ENCODE peak calls at places on chromosomes 11 and 22, in five cellular contexts. One of them, this sample, is unnamed.

GRCh38 chr11:78022397-78023396 is at the start of gene KCTD14:
- DNase-seq in body of pancreas: peak
- DNase-seq in neural progenitor cell: peak
- DNase-seq in fibroblast of villous mesenchyme: no peak
- DNase-seq in SJSA1: peak
- DNase-seq in this sample: peak

GRCh38 chr11:114163830-114164401 is 104.4 kb downstream of the ZBTB16 start:
- DNase-seq in body of pancreas: no peak
- DNase-seq in neural progenitor cell: no peak
- DNase-seq in fibroblast of villous mesenchyme: peak
- DNase-seq in SJSA1: no peak
- DNase-seq in this sample: no peak

GRCh38 chr22:20549232-20549841 is 41.9 kb downstream of the MED15 start:
- DNase-seq in body of pancreas: no peak
- DNase-seq in neural progenitor cell: no peak
- DNase-seq in fibroblast of villous mesenchyme: peak
- DNase-seq in SJSA1: no peak
- DNase-seq in this sample: peak

GRCh38 chr22:28955817-28956216 is 72.4 kb downstream of the ZNRF3 start:
- DNase-seq in body of pancreas: no peak
- DNase-seq in neural progenitor cell: no peak
- DNase-seq in fibroblast of villous mesenchyme: peak
- DNase-seq in SJSA1: no peak
- DNase-seq in this sample: peak

GRCh38 chr11:5196731-5197130 is 3.8 kb downstream of the OR51V1 start:
- DNase-seq in body of pancreas: no peak
- DNase-seq in neural progenitor cell: no peak
- DNase-seq in fibroblast of villous mesenchyme: peak
- DNase-seq in SJSA1: no peak
- DNase-seq in this sample: no peak

GRCh38 chr11:128181090-128181485 is 406.3 kb downstream of the ETS1 start:
- DNase-seq in body of pancreas: no peak
- DNase-seq in neural progenitor cell: no peak
- DNase-seq in fibroblast of villous mesenchyme: peak
- DNase-seq in SJSA1: no peak
- DNase-seq in this sample: no peak

GRCh38 chr22:21042978-21043855 is 2.5 kb upstream of the LRRC74B start:
- DNase-seq in body of pancreas: no peak
- DNase-seq in neural progenitor cell: no peak
- DNase-seq in fibroblast of villous mesenchyme: no peak
- DNase-seq in SJSA1: no peak
- DNase-seq in this sample: peak

GRCh38 chr11:66495401-66495844 is 15.0 kb upstream of the BBS1 start:
- DNase-seq in body of pancreas: no peak
- DNase-seq in neural progenitor cell: no peak
- DNase-seq in fibroblast of villous mesenchyme: no peak
- DNase-seq in SJSA1: no peak
- DNase-seq in this sample: no peak

GRCh38 chr11:118448294-118448693 is 12.0 kb downstream of the KMT2A start:
- DNase-seq in body of pancreas: no peak
- DNase-seq in neural progenitor cell: no peak
- DNase-seq in fibroblast of villous mesenchyme: peak
- DNase-seq in SJSA1: no peak
- DNase-seq in this sample: no peak

GRCh38 chr11:2590951-2591754 is 108.6 kb downstream of the KCNQ1OT1 start:
- DNase-seq in body of pancreas: peak
- DNase-seq in neural progenitor cell: no peak
- DNase-seq in fibroblast of villous mesenchyme: no peak
- DNase-seq in SJSA1: no peak
- DNase-seq in this sample: no peak

GRCh38 chr22:38347944-38348750 is 30.9 kb upstream of the CSNK1E start:
- DNase-seq in body of pancreas: no peak
- DNase-seq in neural progenitor cell: no peak
- DNase-seq in fibroblast of villous mesenchyme: no peak
- DNase-seq in SJSA1: no peak
- DNase-seq in this sample: peak

DNA sequence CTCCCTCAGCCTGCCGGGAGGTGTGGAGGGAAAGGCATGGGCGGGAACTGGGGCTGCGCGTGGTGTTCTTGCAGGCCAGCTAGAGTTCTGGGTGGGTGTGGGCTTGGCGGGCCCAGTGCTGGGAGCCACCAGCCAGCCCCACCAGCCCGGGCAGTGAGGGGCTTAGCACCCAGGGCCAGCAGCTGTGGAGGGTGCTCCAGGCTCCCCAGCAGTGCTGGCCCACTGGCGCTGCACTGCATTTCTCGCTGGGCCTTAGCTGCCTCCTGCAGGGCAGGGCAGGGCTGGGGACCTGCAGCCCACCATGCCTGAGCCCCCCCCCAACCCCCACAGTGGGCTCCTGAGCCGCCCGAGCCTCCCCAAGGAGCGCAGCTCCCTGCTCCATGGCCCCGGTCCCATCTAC is 304.2 kb downstream of the KCNA4 start:
- DNase-seq in body of pancreas: no peak
- DNase-seq in neural progenitor cell: no peak
- DNase-seq in fibroblast of villous mesenchyme: no peak
- DNase-seq in SJSA1: no peak
- DNase-seq in this sample: no peak
- H3K4me3 ChIP-seq in body of pancreas: no peak
- H3K4me3 ChIP-seq in neural progenitor cell: no peak
- H3K4me3 ChIP-seq in fibroblast of villous mesenchyme: no peak
- H3K4me3 ChIP-seq in SJSA1: no peak
- H3K4me3 ChIP-seq in this sample: no peak

GRCh38 chr11:94776351-94777321 is 8.5 kb downstream of the AMOTL1 start:
- DNase-seq in body of pancreas: peak
- DNase-seq in neural progenitor cell: peak
- DNase-seq in fibroblast of villous mesenchyme: peak
- DNase-seq in SJSA1: no peak
- DNase-seq in this sample: no peak

GRCh38 chr11:94784884-94785283 is 16.7 kb downstream of the AMOTL1 start:
- DNase-seq in body of pancreas: no peak
- DNase-seq in neural progenitor cell: no peak
- DNase-seq in fibroblast of villous mesenchyme: no peak
- DNase-seq in SJSA1: no peak
- DNase-seq in this sample: no peak

GRCh38 chr11:94781822-94782221 is 13.7 kb downstream of the AMOTL1 start:
- DNase-seq in body of pancreas: no peak
- DNase-seq in neural progenitor cell: no peak
- DNase-seq in fibroblast of villous mesenchyme: peak
- DNase-seq in SJSA1: no peak
- DNase-seq in this sample: no peak

GRCh38 chr11:94782446-94782845 is 14.3 kb downstream of the AMOTL1 start:
- DNase-seq in body of pancreas: no peak
- DNase-seq in neural progenitor cell: no peak
- DNase-seq in fibroblast of villous mesenchyme: no peak
- DNase-seq in SJSA1: no peak
- DNase-seq in this sample: no peak

DNA sequence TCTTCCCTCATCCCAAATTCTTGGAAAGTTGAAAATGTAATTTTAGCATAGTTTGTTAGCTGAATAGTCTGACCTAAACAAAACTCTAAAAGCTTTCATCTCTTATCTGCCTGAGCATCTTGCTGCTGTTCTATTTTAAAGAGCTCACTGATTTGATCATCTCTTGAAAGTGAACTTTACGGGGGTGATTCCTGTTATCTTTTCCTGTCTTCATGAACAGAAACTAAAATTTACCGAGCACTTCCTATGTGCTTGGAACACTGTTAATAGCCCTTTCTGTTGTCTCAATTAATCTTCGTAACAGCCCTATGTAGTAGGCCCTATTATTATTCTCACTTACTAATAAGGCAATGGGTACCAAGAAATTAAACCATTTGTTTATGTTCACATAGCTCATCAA is 12.3 kb downstream of the AMOTL1 start:
- DNase-seq in body of pancreas: no peak
- DNase-seq in neural progenitor cell: no peak
- DNase-seq in fibroblast of villous mesenchyme: peak
- DNase-seq in SJSA1: no peak
- DNase-seq in this sample: no peak
- H3K4me3 ChIP-seq in body of pancreas: no peak
- H3K4me3 ChIP-seq in neural progenitor cell: no peak
- H3K4me3 ChIP-seq in fibroblast of villous mesenchyme: peak
- H3K4me3 ChIP-seq in SJSA1: no peak
- H3K4me3 ChIP-seq in this sample: no peak

DNA sequence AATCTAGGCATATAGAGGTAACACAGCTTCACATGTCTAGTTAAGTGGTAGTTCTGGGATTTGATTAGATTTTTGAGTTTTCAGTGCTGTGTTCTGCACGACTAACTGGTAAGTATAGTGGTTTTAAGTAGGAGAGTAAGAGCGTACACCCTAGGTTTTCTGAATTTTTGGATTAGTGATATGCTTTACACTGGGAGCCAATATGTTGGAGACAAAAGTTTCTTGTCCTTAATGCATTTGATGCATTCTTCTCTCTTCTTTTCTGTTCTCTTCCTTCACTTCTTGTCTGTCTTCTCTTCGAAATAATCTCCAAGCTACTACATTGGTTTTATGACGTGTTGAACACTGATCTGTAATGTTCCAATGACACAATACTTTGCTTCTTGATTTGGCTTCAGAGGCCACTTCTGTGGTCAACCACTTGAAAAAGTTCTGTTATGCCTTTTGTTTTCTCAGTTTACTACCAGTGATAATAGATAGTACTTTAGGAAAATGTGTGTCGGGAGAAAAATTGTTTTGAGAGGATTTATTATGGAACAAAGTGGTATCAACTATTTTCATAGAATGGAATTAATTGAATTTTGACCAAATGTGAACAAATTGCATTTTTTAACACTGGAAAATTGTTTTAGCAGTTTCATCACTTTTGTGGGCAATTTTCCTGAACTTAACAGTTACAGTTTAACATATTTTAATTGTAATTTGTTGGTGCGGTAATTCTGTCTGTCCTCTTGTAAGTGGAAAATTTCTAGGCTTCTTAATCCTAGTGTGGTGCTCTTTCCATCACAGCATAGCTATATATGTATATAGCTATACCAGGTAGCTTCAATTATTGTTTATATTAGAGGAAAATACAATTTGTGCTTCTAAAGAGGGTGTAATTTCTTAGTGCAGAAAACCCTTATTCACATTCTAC is 2.6 kb downstream of the PDE3B start:
- DNase-seq in body of pancreas: no peak
- DNase-seq in neural progenitor cell: no peak
- DNase-seq in fibroblast of villous mesenchyme: no peak
- DNase-seq in SJSA1: no peak
- DNase-seq in this sample: no peak
- H3K4me3 ChIP-seq in body of pancreas: peak
- H3K4me3 ChIP-seq in neural progenitor cell: peak
- H3K4me3 ChIP-seq in fibroblast of villous mesenchyme: no peak
- H3K4me3 ChIP-seq in SJSA1: no peak
- H3K4me3 ChIP-seq in this sample: peak

DNA sequence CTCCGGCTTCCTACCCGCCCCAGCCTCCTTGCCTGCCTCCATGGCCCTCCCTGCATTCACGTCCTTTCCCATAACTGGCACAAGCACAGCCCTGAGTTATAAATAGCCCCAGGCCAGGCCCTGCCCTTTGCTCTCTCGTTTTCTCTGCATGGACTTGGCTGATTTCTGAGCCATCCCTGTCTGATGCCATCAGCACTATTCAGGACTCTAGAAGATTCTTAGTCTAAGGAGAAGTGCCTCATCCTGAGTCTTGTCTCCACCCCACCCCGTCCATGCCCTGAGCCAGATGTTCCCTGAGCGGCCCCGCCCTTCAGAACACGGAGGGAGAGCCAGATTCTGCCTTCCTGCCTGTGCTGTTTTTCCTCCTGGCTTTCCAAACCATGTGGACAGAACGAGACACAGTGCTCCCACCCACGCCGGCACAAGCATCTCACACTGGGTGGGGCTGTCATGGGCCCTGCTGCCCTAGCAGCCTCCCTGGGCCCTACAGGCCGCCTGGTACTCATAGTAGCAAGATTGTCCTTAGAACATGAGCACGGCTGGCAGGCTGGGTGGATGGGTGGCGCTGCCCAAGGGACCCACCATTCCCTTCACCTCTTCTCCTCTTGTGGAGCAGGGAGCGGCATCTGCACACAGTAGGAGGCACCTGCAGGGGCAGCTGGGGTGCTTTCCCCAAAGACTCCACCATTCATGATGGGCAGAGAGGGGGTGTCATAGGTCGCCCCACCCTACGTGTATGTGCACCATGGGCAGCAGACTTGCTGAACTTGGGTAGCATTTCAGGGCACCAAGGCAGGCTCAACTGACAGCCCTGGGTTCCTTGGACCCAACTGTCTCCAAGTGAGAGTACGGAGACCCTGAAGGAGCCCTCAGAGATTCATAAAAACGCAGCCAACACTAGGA is 76.9 kb downstream of the BCR start:
- DNase-seq in body of pancreas: peak
- DNase-seq in neural progenitor cell: no peak
- DNase-seq in fibroblast of villous mesenchyme: peak
- DNase-seq in SJSA1: no peak
- DNase-seq in this sample: no peak
- H3K4me3 ChIP-seq in body of pancreas: no peak
- H3K4me3 ChIP-seq in neural progenitor cell: no peak
- H3K4me3 ChIP-seq in fibroblast of villous mesenchyme: no peak
- H3K4me3 ChIP-seq in SJSA1: no peak
- H3K4me3 ChIP-seq in this sample: no peak

GRCh38 chr11:20160425-20161229 is at the start of gene DBX1:
- DNase-seq in body of pancreas: no peak
- DNase-seq in neural progenitor cell: peak
- DNase-seq in fibroblast of villous mesenchyme: no peak
- DNase-seq in SJSA1: no peak
- DNase-seq in this sample: no peak
- H3K4me3 ChIP-seq in body of pancreas: no peak
- H3K4me3 ChIP-seq in neural progenitor cell: peak
- H3K4me3 ChIP-seq in fibroblast of villous mesenchyme: no peak
- H3K4me3 ChIP-seq in SJSA1: no peak
- H3K4me3 ChIP-seq in this sample: no peak

GRCh38 chr11:9250139-9250582 is 15.0 kb downstream of the DENND5A start:
- DNase-seq in body of pancreas: no peak
- DNase-seq in neural progenitor cell: no peak
- DNase-seq in fibroblast of villous mesenchyme: no peak
- DNase-seq in SJSA1: peak
- DNase-seq in this sample: peak
- H3K4me3 ChIP-seq in body of pancreas: no peak
- H3K4me3 ChIP-seq in neural progenitor cell: no peak
- H3K4me3 ChIP-seq in fibroblast of villous mesenchyme: no peak
- H3K4me3 ChIP-seq in SJSA1: no peak
- H3K4me3 ChIP-seq in this sample: no peak

DNA sequence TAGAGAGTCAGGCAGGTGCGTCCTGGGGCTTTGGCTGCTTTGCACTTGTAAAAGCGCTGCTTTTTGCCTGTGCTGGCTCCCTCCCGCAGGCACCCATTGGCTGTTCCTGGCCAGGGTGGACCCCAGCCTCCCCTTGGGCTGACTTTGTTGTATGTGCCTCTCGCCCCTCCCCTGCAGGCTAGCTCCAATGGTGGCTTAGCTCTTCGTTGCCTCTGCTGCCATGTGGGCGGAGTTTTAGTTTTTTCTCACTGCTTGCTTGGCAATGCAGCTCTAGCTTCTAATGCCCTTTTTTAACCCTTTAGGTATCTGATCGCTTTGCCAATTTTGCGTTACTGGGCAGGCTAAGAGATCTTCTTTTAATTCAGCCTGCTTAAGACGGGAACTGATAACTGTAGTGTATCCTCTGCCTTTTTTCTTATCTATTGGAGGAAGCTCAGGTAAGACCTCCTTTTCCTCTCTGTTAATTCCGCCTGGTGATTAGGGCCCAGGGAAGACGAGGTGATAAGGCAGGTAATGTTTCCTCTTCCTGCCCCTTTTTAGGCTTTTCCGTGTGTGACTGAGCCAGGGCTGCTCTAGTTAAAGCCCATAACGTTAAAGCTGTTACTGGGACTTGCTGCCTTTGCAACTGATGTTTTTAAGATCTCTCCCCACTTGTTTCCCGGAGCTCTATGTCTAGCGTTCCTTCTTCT is 11.8 kb upstream of the GLYATL1 start:
- DNase-seq in body of pancreas: peak
- DNase-seq in neural progenitor cell: peak
- DNase-seq in fibroblast of villous mesenchyme: no peak
- DNase-seq in SJSA1: no peak
- DNase-seq in this sample: peak
- H3K4me3 ChIP-seq in body of pancreas: no peak
- H3K4me3 ChIP-seq in neural progenitor cell: peak
- H3K4me3 ChIP-seq in fibroblast of villous mesenchyme: no peak
- H3K4me3 ChIP-seq in SJSA1: no peak
- H3K4me3 ChIP-seq in this sample: peak

This sample was measured in Peyer's patch.